ENCODE peak calls at places on chromosome 11, in eight cellular contexts. J, D, Q, Y, N, A, R and V are unnamed samples.

GRCh38 chr11:18775492-18776292 is 15.9 kb downstream of the PTPN5 start:
- DNase-seq in J (no peak), D (peak; percentile 84), Q (peak; percentile 52), Y (peak; percentile 64), N (peak; percentile 36), A (peak; percentile 38), R (peak; percentile 96), V (no peak)

GRCh38 chr11:45089251-45089650 is 57.2 kb upstream of the PRDM11 start:
- DNase-seq in J (no peak), D (no peak), Q (peak; percentile 50), Y (peak; percentile 67), N (peak; percentile 71), A (peak; percentile 71), R (no peak), V (no peak)

GRCh38 chr11:90294526-90294925 is 71.7 kb upstream of the CHORDC1 start:
- DNase-seq in J (no peak), D (no peak), Q (no peak), Y (no peak), N (no peak), A (no peak), R (no peak), V (no peak)

GRCh38 chr11:9664276-9665171 is 647 bp downstream of the SWAP70 start:
- DNase-seq in J (no peak), D (peak; percentile 72), Q (peak; percentile 30), Y (peak; percentile 59), N (peak; percentile 26), A (peak; percentile 52), R (no peak), V (peak; percentile 48)

GRCh38 chr11:30581646-30582045 is 4.5 kb downstream of the MPPED2 start:
- DNase-seq in J (no peak), D (no peak), Q (no peak), Y (no peak), N (no peak), A (no peak), R (no peak), V (no peak)

GRCh38 chr11:11864803-11865202 is 23.0 kb downstream of the USP47 start:
- DNase-seq in J (no peak), D (no peak), Q (no peak), Y (no peak), N (no peak), A (no peak), R (no peak), V (no peak)

GRCh38 chr11:116543099-116543498 is 229.7 kb downstream of the BUD13 start:
- DNase-seq in J (no peak), D (no peak), Q (no peak), Y (no peak), N (no peak), A (no peak), R (peak; percentile 13), V (no peak)

GRCh38 chr11:2892215-2893020 is 6.8 kb upstream of the CDKN1C start:
- DNase-seq in J (no peak), D (peak; percentile 80), Q (no peak), Y (peak; percentile 74), N (peak; percentile 20), A (peak; percentile 58), R (peak; percentile 93), V (peak; percentile 28)

DNA sequence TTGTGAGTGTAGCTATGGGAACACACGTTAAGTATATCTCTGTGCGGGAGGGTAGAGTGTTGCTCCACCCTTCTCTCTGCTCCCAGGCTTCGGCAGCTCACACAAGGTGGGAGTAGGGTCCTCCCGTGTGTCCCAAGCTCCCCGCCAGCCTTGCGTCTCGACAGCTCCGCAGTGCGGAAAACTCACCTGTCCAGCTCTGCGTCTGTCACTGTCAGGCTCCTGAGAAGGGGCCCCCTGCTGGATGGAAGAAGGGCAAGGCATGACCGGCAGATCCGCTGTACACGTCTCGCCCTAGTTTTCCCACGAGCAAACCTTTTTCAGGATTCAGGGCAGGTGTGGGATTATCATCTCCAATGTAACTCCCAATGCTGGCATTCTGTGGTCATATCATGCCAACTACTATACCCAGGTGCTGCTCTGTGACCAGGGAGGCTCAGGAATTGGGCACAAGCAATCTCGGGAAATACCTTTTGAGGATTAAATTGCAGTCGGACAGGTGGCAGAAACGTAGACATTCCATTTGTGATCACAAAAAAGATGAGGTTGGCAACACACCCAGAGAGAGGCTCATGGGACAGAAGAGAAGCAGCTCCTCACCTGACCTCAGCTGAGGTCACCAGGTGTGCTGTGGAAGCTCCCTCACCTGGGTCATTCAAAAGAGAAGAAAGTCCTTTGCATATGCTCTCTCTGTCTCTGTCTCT is 314.0 kb upstream of the B3GAT1 start:
- DNase-seq in J (no peak), D (no peak), Q (no peak), Y (no peak), N (no peak), A (no peak), R (peak; percentile 71), V (no peak)
- TF ChIP-seq CTCF in J (no peak), D (peak; percentile 34), Q (no peak), Y (no peak), N (no peak), A (no peak), R (peak; percentile 79), V (peak; percentile 41)

GRCh38 chr11:63919267-63920125 is 2.5 kb upstream of the RCOR2 start:
- DNase-seq in J (no peak), D (peak; percentile 80), Q (no peak), Y (no peak), N (no peak), A (no peak), R (peak; percentile 92), V (peak; percentile 61)
- H3K4me3 ChIP-seq in J (peak overlapping the region; percentile 61), D (peak overlapping the region; percentile 28), Q (peak overlapping the region; percentile 24), Y (no peak overlapping the region), N (peak overlapping the region; percentile 1), A (no peak overlapping the region), R (no peak overlapping the region), V (peak overlapping the region; percentile 36)

GRCh38 chr11:3992964-3993363 is 101.6 kb upstream of the RRM1 start:
- DNase-seq in J (no peak), D (no peak), Q (no peak), Y (no peak), N (no peak), A (no peak), R (no peak), V (no peak)

GRCh38 chr11:3994030-3994640 is 100.5 kb upstream of the RRM1 start:
- DNase-seq in J (no peak), D (no peak), Q (no peak), Y (no peak), N (no peak), A (no peak), R (no peak), V (no peak)

GRCh38 chr11:3995949-3996554 is 98.5 kb upstream of the RRM1 start:
- DNase-seq in J (no peak), D (no peak), Q (peak; percentile 50), Y (no peak), N (no peak), A (no peak), R (no peak), V (no peak)

GRCh38 chr11:3995307-3995706 is 99.3 kb upstream of the RRM1 start:
- DNase-seq in J (no peak), D (no peak), Q (no peak), Y (no peak), N (no peak), A (no peak), R (no peak), V (no peak)

DNA sequence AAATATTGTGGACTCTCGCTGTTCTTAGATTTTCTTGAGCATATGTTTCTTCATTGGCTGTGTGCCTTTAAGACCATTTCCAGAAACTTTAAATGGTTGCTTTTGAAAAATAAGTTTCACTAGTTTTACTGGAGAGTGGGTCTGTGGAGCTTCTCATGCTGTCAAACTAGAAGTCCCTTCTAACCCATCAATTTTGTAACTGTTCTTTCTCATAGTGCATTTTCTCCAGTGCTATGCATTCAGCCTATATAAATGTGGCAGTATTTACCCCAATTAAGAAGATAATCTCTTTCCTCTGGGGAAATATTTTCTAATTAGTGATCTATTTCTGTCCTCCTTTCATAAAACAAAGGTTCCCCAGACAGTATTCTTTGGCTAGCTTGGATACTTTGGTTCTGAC is 97.9 kb upstream of the RRM1 start:
- DNase-seq in J (no peak), D (no peak), Q (no peak), Y (no peak), N (no peak), A (no peak), R (no peak), V (no peak)
- H3K27me3 ChIP-seq in J (no peaks in the 10 kb centered on the region), D (no peaks in the 10 kb centered on the region), Q (no peaks in the 10 kb centered on the region), Y (no peaks in the 10 kb centered on the region), N (no peaks in the 10 kb centered on the region), A (no peaks in the 10 kb centered on the region), R (no peaks in the 10 kb centered on the region), V (no peaks in the 10 kb centered on the region)

DNA sequence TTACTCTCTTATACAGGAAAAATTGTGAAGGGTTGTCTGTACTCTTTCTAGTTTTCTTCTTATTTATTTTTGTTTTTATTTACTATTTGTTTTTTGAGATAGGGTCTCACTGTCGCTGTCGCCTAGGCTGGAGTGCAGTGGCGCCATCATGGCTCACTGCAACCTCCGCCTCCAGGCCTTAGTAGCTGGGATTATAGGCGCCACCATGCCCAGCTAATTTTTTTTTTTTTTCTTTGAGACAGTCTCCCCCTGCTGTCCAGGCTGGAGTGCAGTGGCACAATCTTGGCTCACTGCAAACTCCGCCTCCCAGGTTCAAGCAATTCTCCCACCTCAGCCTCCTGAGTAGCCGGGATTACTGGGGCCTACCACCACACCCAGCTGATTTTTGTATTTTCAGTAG is 18.4 kb downstream of the CUL5 start:
- DNase-seq in J (no peak), D (no peak), Q (no peak), Y (no peak), N (no peak), A (no peak), R (no peak), V (no peak)
- TF ChIP-seq CTCF in J (no peak), D (no peak), Q (peak; percentile 26), Y (no peak), N (no peak), A (no peak), R (peak; percentile 60), V (no peak)

DNA sequence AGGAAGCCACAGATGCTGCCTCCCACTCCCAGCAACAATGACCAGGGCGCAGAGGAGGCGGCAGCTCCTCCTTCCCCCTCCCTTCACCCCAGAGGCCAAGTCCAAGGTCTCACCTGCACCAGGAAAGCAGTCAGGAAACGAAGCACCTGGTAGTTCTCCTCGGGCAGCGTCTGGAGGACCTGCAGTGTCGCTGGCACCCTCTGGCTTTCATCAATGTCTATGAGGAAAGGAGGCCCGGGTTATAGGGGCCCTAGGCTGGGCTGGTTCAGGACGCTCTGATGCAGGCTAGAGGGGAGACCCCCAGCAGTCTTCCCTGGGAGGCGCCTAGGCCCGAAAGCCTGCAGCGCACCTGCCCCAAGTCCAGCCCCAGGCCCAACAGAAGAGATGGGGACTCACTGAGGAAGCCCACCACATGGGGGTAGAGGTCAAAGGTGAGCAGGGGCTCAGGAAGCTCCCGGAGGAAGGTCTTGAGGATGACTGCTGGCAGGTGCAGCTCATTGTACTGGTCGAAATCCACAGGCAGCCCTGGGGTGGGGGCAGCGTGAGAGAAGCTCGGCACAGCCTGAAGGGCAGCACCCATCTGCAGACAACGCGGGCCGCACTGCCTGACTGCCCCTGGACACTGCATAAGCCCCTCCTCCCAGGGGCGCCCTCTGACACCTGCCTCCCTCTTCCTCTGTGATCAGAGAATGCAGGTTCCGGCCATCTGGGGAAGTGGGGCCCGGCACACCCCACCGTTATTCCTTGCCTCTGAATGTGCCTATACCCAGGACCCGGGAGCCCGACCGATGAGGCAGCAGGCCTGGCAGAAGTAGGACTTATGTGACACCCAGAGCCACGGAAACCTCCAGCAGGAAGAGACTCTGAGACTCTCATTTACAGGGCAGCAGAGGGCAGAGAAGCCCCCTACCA is 20.9 kb downstream of the ARHGAP1 start:
- DNase-seq in J (no peak), D (no peak), Q (no peak), Y (peak; percentile 25), N (no peak), A (no peak), R (no peak), V (no peak)
- H3K4me3 ChIP-seq in J (no peak overlapping the region), D (no peak overlapping the region), Q (no peak overlapping the region), Y (no peak overlapping the region), N (no peak overlapping the region), A (no peak overlapping the region), R (no peak overlapping the region), V (no peak overlapping the region)